ENCODE peak calls at places on chromosomes 1 and 21, in ten cellular contexts. B is astrocyte of the cerebellum, J is heart left ventricle, Z is sigmoid colon, P is bronchial epithelial cell, X is mammary epithelial cell, Q is small intestine, L is OCI-LY7, W is skeletal muscle cell, G is esophagus muscularis mucosa. S is an unnamed sample.

GRCh38 chr1:100387209-100387608 is 34.9 kb downstream of the CDC14A start:
- DNase-seq in B (peak), J (no peak), Z (no peak), P (no peak), X (no peak), Q (no peak), L (peak), W (no peak), G (no peak), S (no peak)

GRCh38 chr1:41501581-41501980 is 17.1 kb upstream of the EDN2 start:
- DNase-seq in B (no peak), J (peak), Z (no peak), P (peak), X (no peak), Q (peak), L (no peak), W (no peak), G (no peak), S (no peak)

GRCh38 chr21:15324542-15324941 is 259.7 kb upstream of the NRIP1 start:
- DNase-seq in B (no peak), J (no peak), Z (no peak), P (no peak), X (no peak), Q (no peak), L (no peak), W (no peak), G (no peak), S (no peak)

GRCh38 chr1:40751802-40752201 is 31.8 kb upstream of the KCNQ4 start:
- DNase-seq in B (no peak), J (no peak), Z (no peak), P (peak), X (peak), Q (no peak), L (no peak), W (no peak), G (no peak), S (no peak)

GRCh38 chr1:245873068-245873467 is 634.0 kb downstream of the SMYD3 start:
- DNase-seq in B (no peak), J (no peak), Z (no peak), P (no peak), X (no peak), Q (no peak), L (no peak), W (no peak), G (no peak), S (no peak)

GRCh38 chr1:119329521-119329920 is 39.1 kb upstream of the HAO2 start:
- DNase-seq in B (no peak), J (no peak), Z (no peak), P (no peak), X (no peak), Q (no peak), L (no peak), W (no peak), G (no peak), S (no peak)

GRCh38 chr1:226646026-226646869 is 92.8 kb downstream of the ITPKB start:
- DNase-seq in B (no peak), J (peak), Z (peak), P (peak), X (no peak), Q (no peak), L (no peak), W (no peak), G (no peak), S (no peak)

GRCh38 chr1:10624256-10625050 is 149.7 kb downstream of the PEX14 start:
- DNase-seq in B (no peak), J (no peak), Z (peak), P (no peak), X (no peak), Q (peak), L (no peak), W (no peak), G (no peak), S (no peak)

GRCh38 chr21:44548381-44548780 is 2.9 kb downstream of the KRTAP10-2 start:
- DNase-seq in B (no peak), J (no peak), Z (no peak), P (no peak), X (no peak), Q (no peak), L (no peak), W (no peak), G (peak), S (no peak)

GRCh38 chr1:203698144-203698543 is 66.8 kb upstream of the LAX1 start:
- DNase-seq in B (no peak), J (no peak), Z (no peak), P (no peak), X (no peak), Q (no peak), L (no peak), W (no peak), G (no peak), S (no peak)

GRCh38 chr1:211928222-211928856 is 97.8 kb upstream of the LPGAT1 start:
- DNase-seq in B (no peak), J (no peak), Z (no peak), P (peak), X (peak), Q (peak), L (no peak), W (no peak), G (no peak), S (no peak)

GRCh38 chr1:176466514-176466913 is 3.5 kb downstream of the PAPPA2 start:
- DNase-seq in B (no peak), J (no peak), Z (no peak), P (no peak), X (peak), Q (no peak), L (peak), W (no peak), G (no peak), S (peak)

GRCh38 chr1:33337994-33338494 is 17.1 kb upstream of the A3GALT2 start:
- DNase-seq in B (no peak), J (no peak), Z (peak), P (no peak), X (no peak), Q (peak), L (no peak), W (peak), G (no peak), S (no peak)

GRCh38 chr1:204443871-204444581 is 32.4 kb upstream of the PPP1R15B start:
- DNase-seq in B (no peak), J (no peak), Z (no peak), P (peak), X (peak), Q (no peak), L (no peak), W (no peak), G (no peak), S (no peak)

GRCh38 chr1:179742291-179742690 is 800 bp upstream of the FAM163A start:
- DNase-seq in B (no peak), J (no peak), Z (no peak), P (no peak), X (no peak), Q (no peak), L (no peak), W (no peak), G (no peak), S (no peak)

GRCh38 chr1:48776400-48777218 is at the start of gene BEND5:
- DNase-seq in B (peak), J (peak), Z (peak), P (no peak), X (no peak), Q (peak), L (no peak), W (peak), G (peak), S (peak)

GRCh38 chr1:28928306-28928987 is 14.1 kb downstream of the EPB41 start:
- DNase-seq in B (no peak), J (no peak), Z (no peak), P (no peak), X (no peak), Q (peak), L (peak), W (no peak), G (no peak), S (peak)
- H3K4me3 ChIP-seq in B (no peak), J (no peak), Z (no peak), P (no peak), X (no peak), Q (no peak), L (peak), W (no peak), G (no peak), S (no peak)

GRCh38 chr1:108817016-108817415 is 39.9 kb downstream of the AKNAD1 start:
- DNase-seq in B (peak), J (peak), Z (no peak), P (no peak), X (peak), Q (peak), L (no peak), W (peak), G (no peak), S (no peak)

GRCh38 chr1:108815566-108815965 is 41.3 kb downstream of the AKNAD1 start:
- DNase-seq in B (no peak), J (no peak), Z (no peak), P (no peak), X (no peak), Q (no peak), L (no peak), W (no peak), G (no peak), S (no peak)

GRCh38 chr1:108819878-108820277 is 37.0 kb downstream of the AKNAD1 start:
- DNase-seq in B (no peak), J (no peak), Z (no peak), P (no peak), X (no peak), Q (no peak), L (no peak), W (no peak), G (no peak), S (no peak)

GRCh38 chr1:108816049-108816882 is 40.6 kb downstream of the AKNAD1 start:
- DNase-seq in B (peak), J (peak), Z (peak), P (peak), X (peak), Q (peak), L (no peak), W (peak), G (no peak), S (no peak)

GRCh38 chr1:108817811-108818210 is 39.1 kb downstream of the AKNAD1 start:
- DNase-seq in B (no peak), J (no peak), Z (no peak), P (no peak), X (no peak), Q (no peak), L (no peak), W (no peak), G (no peak), S (no peak)
- H3K4me3 ChIP-seq in B (no peak), J (no peak), Z (no peak), P (no peak), X (no peak), Q (no peak), L (no peak), W (no peak), G (no peak), S (no peak)

GRCh38 chr1:39391741-39392679 is 99.4 kb upstream of the BMP8A start:
- DNase-seq in B (peak), J (peak), Z (no peak), P (peak), X (peak), Q (peak), L (no peak), W (peak), G (no peak), S (no peak)
- H3K4me3 ChIP-seq in B (no peak), J (no peak), Z (no peak), P (no peak), X (no peak), Q (no peak), L (no peak), W (no peak), G (no peak), S (no peak)

GRCh38 chr1:156690673-156691032 is 13.4 kb upstream of the NES start:
- DNase-seq in B (no peak), J (no peak), Z (no peak), P (no peak), X (no peak), Q (no peak), L (no peak), W (no peak), G (no peak), S (no peak)

GRCh38 chr1:156691216-156691615 is 14.0 kb upstream of the NES start:
- DNase-seq in B (no peak), J (no peak), Z (no peak), P (no peak), X (no peak), Q (no peak), L (no peak), W (no peak), G (no peak), S (no peak)

GRCh38 chr1:156691665-156692408 is 13.5 kb downstream of the CRABP2 start:
- DNase-seq in B (no peak), J (no peak), Z (no peak), P (peak), X (peak), Q (no peak), L (no peak), W (no peak), G (no peak), S (no peak)

GRCh38 chr1:156689960-156690672 is 12.9 kb upstream of the NES start:
- DNase-seq in B (no peak), J (no peak), Z (no peak), P (peak), X (peak), Q (no peak), L (no peak), W (no peak), G (no peak), S (no peak)

DNA sequence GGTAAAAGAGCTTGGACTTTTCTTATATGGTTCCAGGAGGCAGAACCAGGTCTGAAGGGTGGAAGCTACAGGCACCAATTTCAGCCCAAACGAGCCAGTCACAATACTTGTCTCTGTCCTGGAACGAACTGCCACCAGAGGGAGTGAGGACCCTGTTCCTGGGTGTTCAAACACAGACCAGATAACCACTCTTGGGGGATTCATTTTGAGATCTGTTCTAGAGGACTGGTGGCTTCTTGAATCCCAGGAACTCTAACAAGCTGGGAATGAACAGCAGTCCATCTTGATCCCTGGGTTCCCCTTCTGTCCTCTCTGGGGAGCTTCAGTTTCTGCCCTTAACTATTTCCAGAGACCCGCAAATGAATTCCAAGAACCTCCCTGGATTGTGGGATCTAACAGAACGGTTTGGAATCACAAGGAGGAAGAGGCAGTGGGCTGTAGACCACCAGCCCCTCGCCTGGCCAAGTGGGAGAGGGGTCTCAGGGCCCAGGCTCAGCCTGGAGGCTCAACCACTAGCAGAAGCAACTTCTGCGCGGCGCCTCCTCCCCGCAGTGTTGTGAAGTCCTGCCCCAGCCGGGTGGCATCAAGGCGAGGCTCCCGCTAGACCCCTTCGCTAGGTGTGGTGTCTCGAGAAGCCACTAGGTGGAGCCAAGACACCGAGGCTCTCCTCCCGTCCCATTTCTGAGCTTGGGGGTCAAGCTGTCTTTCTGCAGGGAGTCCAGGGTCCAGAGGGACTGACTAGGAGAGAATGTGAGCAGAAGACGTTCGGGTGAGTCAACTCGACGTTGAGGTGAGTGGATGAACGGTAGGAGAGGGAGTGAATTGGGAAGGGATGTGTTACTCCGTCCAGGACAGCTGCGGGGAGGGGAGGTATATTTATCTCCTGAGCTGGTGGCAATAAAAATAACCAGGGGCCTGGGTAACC is 12.1 kb upstream of the NES start:
- DNase-seq in B (peak), J (peak), Z (peak), P (peak), X (peak), Q (peak), L (peak), W (peak), G (no peak), S (peak)
- H3K4me3 ChIP-seq in B (peak), J (no peak), Z (peak), P (peak), X (no peak), Q (no peak), L (peak), W (peak), G (no peak), S (peak)

GRCh38 chr1:239222999-239223398 is 163.4 kb upstream of the CHRM3 start:
- DNase-seq in B (no peak), J (no peak), Z (no peak), P (no peak), X (no peak), Q (no peak), L (no peak), W (no peak), G (no peak), S (no peak)
- H3K4me3 ChIP-seq in B (no peak), J (no peak), Z (no peak), P (no peak), X (no peak), Q (no peak), L (no peak), W (no peak), G (no peak), S (no peak)

S was measured in Jurkat, Clone E6-1.